ENCODE peak calls at places on chromosome X, in eight cellular contexts. M is mammary epithelial cell, V is hepatocyte, D is astrocyte, T is neuronal stem cell, A is GM23248, E is fibroblast of lung, G is HCT116. O is an unnamed sample.

GRCh38 chrX:112979879-112980278 is 139.2 kb upstream of the AMOT start:
- DNase-seq in G (no peak), E (no peak), A (no peak), V (no peak), D (no peak), T (no peak), M (no peak), O (no peak)

GRCh38 chrX:23493941-23494374 is 159.3 kb downstream of the PTCHD1 start:
- DNase-seq in A (no peak), T (no peak), E (peak), D (peak), G (peak), M (peak), V (no peak), O (no peak)

GRCh38 chrX:27976284-27976683 is 5.0 kb downstream of the DCAF8L1 start:
- DNase-seq in V (no peak), G (no peak), A (no peak), D (no peak), T (no peak), E (no peak), M (no peak), O (no peak)

GRCh38 chrX:70253377-70254062 is 6.5 kb downstream of the P2RY4 start:
- DNase-seq in G (peak), E (peak), V (no peak), D (peak), A (peak), T (no peak), M (peak), O (peak)

GRCh38 chrX:38804481-38805293 is 3.4 kb downstream of the MID1IP1 start:
- DNase-seq in V (peak), D (no peak), M (peak), A (peak), E (no peak), T (peak), G (no peak), O (no peak)

GRCh38 chrX:13101439-13102139 is 57.2 kb upstream of the FAM9C start:
- DNase-seq in D (peak), G (peak), E (peak), M (peak), V (peak), T (no peak), A (peak), O (peak)

GRCh38 chrX:124426824-124427223 is 80.5 kb downstream of the SH2D1A start:
- DNase-seq in G (no peak), D (no peak), M (no peak), V (no peak), T (no peak), A (no peak), E (no peak), O (no peak)

GRCh38 chrX:54551801-54552200 is 21.8 kb downstream of the GNL3L start:
- DNase-seq in D (no peak), G (no peak), A (no peak), T (no peak), M (no peak), E (no peak), V (no peak), O (no peak)

GRCh38 chrX:155966876-155967275 is 30.6 kb upstream of the IL9R start:
- DNase-seq in D (no peak), E (no peak), T (no peak), V (peak), G (peak), M (no peak), A (peak), O (peak)

GRCh38 chrX:19953145-19953544 is 37.7 kb downstream of the BCLAF3 start:
- DNase-seq in M (no peak), D (no peak), T (no peak), E (no peak), V (no peak), G (no peak), A (no peak), O (no peak)

GRCh38 chrX:68443155-68443868 is 10.0 kb upstream of the OPHN1 start:
- DNase-seq in G (no peak), A (peak), V (no peak), T (no peak), M (peak), E (peak), D (peak), O (no peak)

GRCh38 chrX:10230222-10230621 is 73.4 kb downstream of the CLCN4 start:
- DNase-seq in D (no peak), G (no peak), E (no peak), V (no peak), M (no peak), T (no peak), A (no peak), O (no peak)

GRCh38 chrX:10098235-10098819 is 58.4 kb upstream of the CLCN4 start:
- DNase-seq in D (no peak), M (no peak), A (peak), E (no peak), T (no peak), V (no peak), G (no peak), O (no peak)

GRCh38 chrX:109822861-109823260 is 89.8 kb upstream of the ACSL4 start:
- DNase-seq in A (no peak), T (no peak), V (no peak), G (no peak), E (peak), D (no peak), M (no peak), O (no peak)

GRCh38 chrX:39894626-39895025 is 203.1 kb downstream of the BCOR start:
- DNase-seq in D (no peak), M (no peak), G (no peak), T (no peak), E (no peak), V (peak), A (no peak), O (no peak)

GRCh38 chrX:130028196-130028595 is 45.8 kb downstream of the BCORL1 start:
- DNase-seq in G (peak), D (no peak), T (no peak), M (peak), E (peak), A (peak), V (peak), O (no peak)

GRCh38 chrX:155061770-155062169 is 9.2 kb downstream of the CMC4 start:
- DNase-seq in G (no peak), A (no peak), M (no peak), D (no peak), V (no peak), T (no peak), E (no peak), O (no peak)

GRCh38 chrX:153662266-153662665 is 11.3 kb downstream of the PNCK start:
- DNase-seq in V (peak), M (no peak), T (no peak), G (peak), D (no peak), E (no peak), A (peak), O (no peak)

GRCh38 chrX:44459501-44459900 is 83.2 kb downstream of the FUNDC1 start:
- DNase-seq in A (peak), M (peak), G (no peak), T (no peak), E (peak), D (peak), V (no peak), O (no peak)

GRCh38 chrX:38717871-38718270 is 83.4 kb upstream of the MID1IP1 start:
- DNase-seq in M (peak), V (peak), G (peak), E (peak), D (no peak), A (peak), T (no peak), O (no peak)

GRCh38 chrX:50327235-50327634 is 122.7 kb downstream of the CCNB3 start:
- DNase-seq in D (no peak), G (no peak), T (no peak), A (no peak), M (no peak), E (no peak), V (no peak), O (no peak)

GRCh38 chrX:74049126-74049525 is 254.9 kb upstream of the ZCCHC13 start:
- DNase-seq in D (no peak), V (no peak), T (no peak), E (no peak), A (no peak), G (no peak), M (no peak), O (no peak)

GRCh38 chrX:21657318-21658151 is 595 bp downstream of the KLHL34 start:
- DNase-seq in V (no peak), E (no peak), D (no peak), A (no peak), M (no peak), G (no peak), T (no peak), O (no peak)

GRCh38 chrX:124395145-124395858 is 48.9 kb downstream of the SH2D1A start:
- DNase-seq in G (no peak), E (no peak), T (no peak), V (no peak), A (no peak), M (no peak), D (no peak), O (no peak)

GRCh38 chrX:74925210-74926088 is at the start of gene NEXMIF:
- DNase-seq in D (peak), G (no peak), E (peak), M (no peak), V (no peak), T (peak), A (peak), O (no peak)

GRCh38 chrX:37697169-37697760 is 11.7 kb downstream of the XK start:
- DNase-seq in D (peak), T (no peak), V (no peak), G (no peak), M (peak), A (no peak), E (peak), O (no peak)

GRCh38 chrX:20514358-20514757 is 247.6 kb upstream of the RPS6KA3 start:
- DNase-seq in M (peak), G (peak), A (peak), E (peak), V (no peak), D (peak), T (no peak), O (peak)

GRCh38 chrX:17547658-17548057 is 172.7 kb downstream of the NHS start:
- DNase-seq in D (peak), A (peak), E (peak), G (peak), V (peak), M (peak), T (no peak), O (peak)

GRCh38 chrX:13050151-13050550 is 5.7 kb upstream of the FAM9C start:
- DNase-seq in M (no peak), A (no peak), G (no peak), T (no peak), D (no peak), V (no peak), E (no peak), O (no peak)

GRCh38 chrX:68429216-68429615 is 4.1 kb downstream of the OPHN1 start:
- DNase-seq in V (no peak), G (no peak), M (no peak), E (peak), D (peak), T (no peak), A (peak), O (no peak)

GRCh38 chrX:19554786-19555185 is 39.5 kb upstream of the MAP3K15 start:
- DNase-seq in E (peak), T (no peak), G (no peak), M (peak), V (no peak), A (peak), D (peak), O (no peak)

GRCh38 chrX:134013092-134013497 is 27.7 kb upstream of the GPC3 start:
- DNase-seq in T (no peak), V (no peak), D (no peak), A (peak), E (peak), G (no peak), M (peak), O (peak)

GRCh38 chrX:106286053-106286650 is 118.0 kb downstream of the PWWP3B start:
- DNase-seq in D (peak), M (peak), A (no peak), V (peak), E (peak), G (peak), T (no peak), O (no peak)

GRCh38 chrX:22090181-22090580 is 58.1 kb downstream of the PHEX start:
- DNase-seq in M (no peak), V (no peak), G (no peak), E (peak), T (no peak), D (peak), A (peak), O (no peak)

GRCh38 chrX:8815460-8816065 is 14.4 kb upstream of the FAM9A start:
- DNase-seq in V (peak), A (peak), D (peak), E (peak), M (peak), T (peak), G (peak), O (no peak)

GRCh38 chrX:16212436-16212835 is 45.2 kb downstream of the MAGEB17 start:
- DNase-seq in A (peak), V (peak), T (no peak), G (peak), D (no peak), E (no peak), M (no peak), O (no peak)

GRCh38 chrX:150334998-150335397 is 28.1 kb upstream of the MAMLD1 start:
- DNase-seq in T (no peak), M (no peak), E (no peak), G (no peak), A (no peak), D (no peak), V (no peak), O (no peak)

GRCh38 chrX:123818243-123818642 is 41.6 kb upstream of the XIAP start:
- DNase-seq in E (peak), A (peak), T (no peak), M (peak), D (peak), G (no peak), V (peak), O (peak)

GRCh38 chrX:24629701-24630100 is 17.4 kb downstream of the PCYT1B start:
- DNase-seq in V (no peak), D (no peak), M (no peak), E (no peak), A (no peak), G (no peak), T (no peak), O (no peak)
- H2AFZ ChIP-seq in V (no peak), D (no peak), M (no peak), E (no peak), A (no peak), G (no peak), T (no peak), O (no peak)

GRCh38 chrX:151726751-151727150 is 7.8 kb upstream of the CNGA2 start:
- DNase-seq in D (no peak), T (no peak), V (no peak), A (no peak), G (no peak), E (no peak), M (no peak), O (no peak)

GRCh38 chrX:151723156-151723760 is 7.4 kb downstream of the FATE1 start:
- DNase-seq in V (no peak), G (no peak), A (no peak), D (no peak), E (no peak), M (no peak), T (no peak), O (no peak)

GRCh38 chrX:151724563-151725337 is 8.9 kb downstream of the FATE1 start:
- DNase-seq in G (no peak), T (no peak), V (no peak), A (no peak), D (no peak), M (no peak), E (no peak), O (no peak)

GRCh38 chrX:151725338-151725614 is 9.3 kb upstream of the CNGA2 start:
- DNase-seq in T (no peak), D (no peak), V (no peak), M (no peak), G (no peak), A (no peak), E (no peak), O (no peak)

GRCh38 chrX:151722241-151722846 is 6.5 kb downstream of the FATE1 start:
- DNase-seq in M (no peak), A (peak), V (peak), G (peak), E (peak), T (peak), D (no peak), O (no peak)
- H2AFZ ChIP-seq in M (no peak), A (no peak), V (no peak), G (no peak), E (no peak), T (no peak), D (no peak), O (no peak)

DNA sequence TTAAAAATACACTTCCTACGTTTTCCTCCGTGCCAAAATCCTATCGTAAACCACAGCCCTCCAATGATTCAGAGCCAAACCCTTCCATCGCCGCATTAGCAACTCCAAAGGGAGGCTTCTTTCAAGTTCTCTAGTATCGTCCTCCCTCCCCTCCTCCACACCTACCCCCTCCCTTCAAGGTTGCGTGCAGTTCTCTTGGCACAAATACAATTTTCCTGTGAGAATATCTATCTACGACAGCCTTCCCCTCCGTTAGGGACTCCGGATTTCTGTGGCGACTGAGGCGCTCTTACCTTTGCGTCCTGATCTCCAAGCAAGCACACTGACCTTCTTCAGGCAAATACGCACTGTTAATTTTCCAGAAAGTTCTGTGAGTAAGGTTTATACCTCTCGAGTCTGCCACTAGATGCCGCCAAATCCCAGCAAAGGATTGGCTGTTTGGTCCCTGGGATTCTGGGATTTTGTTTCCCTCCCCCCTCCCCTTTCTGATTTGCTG is 1.2 kb upstream of the MORF4L2 start:
- DNase-seq in M (peak), T (peak), A (peak), D (peak), E (peak), V (peak), G (peak), O (no peak)
- H2AFZ ChIP-seq in M (peak), T (peak), A (peak), D (peak), E (peak), V (peak), G (peak), O (peak)

GRCh38 chrX:140767646-140768045 is 58.1 kb downstream of the LINC00632 start:
- DNase-seq in T (no peak), G (no peak), M (no peak), D (peak), E (peak), A (peak), V (no peak), O (no peak)

GRCh38 chrX:140764401-140764919 is 54.9 kb downstream of the LINC00632 start:
- DNase-seq in A (peak), V (peak), E (peak), D (peak), G (no peak), M (no peak), T (no peak), O (no peak)

GRCh38 chrX:140762061-140762460 is 52.5 kb downstream of the LINC00632 start:
- DNase-seq in G (no peak), M (peak), A (peak), D (peak), E (peak), V (peak), T (peak), O (peak)

GRCh38 chrX:140765043-140765784 is 55.7 kb downstream of the LINC00632 start:
- DNase-seq in E (peak), G (no peak), V (peak), D (peak), T (no peak), M (no peak), A (peak), O (no peak)

GRCh38 chrX:140766024-140766611 is 56.6 kb downstream of the LINC00632 start:
- DNase-seq in V (peak), D (peak), G (no peak), M (peak), E (peak), T (peak), A (peak), O (no peak)
- H2AFZ ChIP-seq in V (no peak), D (no peak), G (no peak), M (no peak), E (peak), T (no peak), A (peak), O (no peak)

GRCh38 chrX:118345045-118345400 is 883 bp upstream of the WDR44 start:
- DNase-seq in G (no peak), E (no peak), V (no peak), M (no peak), D (no peak), T (no peak), A (no peak), O (no peak)
- H2AFZ ChIP-seq in G (no peak), E (peak), V (peak), M (peak), D (peak), T (peak), A (peak), O (peak)

DNA sequence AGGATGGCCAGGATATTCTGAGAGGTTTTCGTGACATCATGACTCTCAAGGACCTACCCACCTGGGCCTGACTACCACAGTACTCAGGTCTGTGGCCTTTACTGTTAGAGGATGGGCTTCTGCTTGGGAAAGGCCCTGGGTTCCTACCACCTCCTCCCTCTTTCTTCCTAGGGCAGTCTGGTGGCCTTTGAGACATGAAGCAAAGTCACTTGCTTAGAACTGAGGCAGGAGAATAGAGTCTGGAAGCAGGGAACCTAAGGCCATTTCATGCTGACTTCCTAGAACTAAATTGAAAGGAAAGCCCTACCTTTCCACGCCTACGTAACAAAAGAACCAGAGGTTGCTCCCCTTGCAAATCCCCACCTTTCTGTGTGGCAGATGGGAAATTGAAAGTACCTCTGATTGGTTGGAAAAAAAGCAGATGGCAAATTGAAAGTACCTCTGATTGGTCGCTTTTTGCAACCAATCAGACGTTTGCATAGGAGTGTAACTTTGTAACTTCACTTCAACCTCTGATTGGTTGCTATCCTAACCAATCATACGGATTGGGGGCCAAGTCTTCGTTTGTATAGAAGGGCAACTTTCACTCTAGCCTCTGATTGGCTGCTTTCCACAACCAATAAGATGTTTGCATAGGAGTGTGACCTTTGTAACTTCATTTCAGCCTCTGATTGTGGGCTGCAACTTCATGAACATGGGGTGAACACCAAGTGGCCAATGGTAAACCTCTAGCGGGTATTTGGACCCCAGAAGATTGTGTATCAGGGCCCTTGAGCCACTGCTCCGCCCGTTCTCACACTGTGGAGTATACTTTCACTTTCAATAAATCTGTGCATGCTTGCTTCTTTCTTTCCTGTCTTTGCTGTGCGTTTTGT is 9.9 kb upstream of the AKAP14 start:
- DNase-seq in E (no peak), T (no peak), A (no peak), V (no peak), D (no peak), M (no peak), G (no peak), O (no peak)
- H2AFZ ChIP-seq in E (no peak), T (peak), A (no peak), V (no peak), D (no peak), M (no peak), G (no peak), O (no peak)

GRCh38 chrX:49277520-49277799 is 7.9 kb downstream of the PPP1R3F start:
- DNase-seq in A (no peak), T (no peak), G (no peak), D (no peak), M (no peak), V (no peak), E (no peak), O (no peak)
- H2AFZ ChIP-seq in A (no peak), T (no peak), G (no peak), D (no peak), M (no peak), V (no peak), E (no peak), O (no peak)

GRCh38 chrX:635428-636192 is 5.0 kb downstream of the SHOX start:
- DNase-seq in D (no peak), M (no peak), V (no peak), E (no peak), T (no peak), G (no peak), A (no peak), O (no peak)
- H2AFZ ChIP-seq in D (no peak), M (no peak), V (no peak), E (no peak), T (no peak), G (no peak), A (no peak), O (no peak)

GRCh38 chrX:136585960-136586359 is 53.9 kb downstream of the VGLL1 start:
- DNase-seq in M (no peak), A (no peak), V (no peak), E (no peak), G (no peak), T (no peak), D (no peak), O (no peak)
- H2AFZ ChIP-seq in M (peak), A (peak), V (no peak), E (no peak), G (no peak), T (no peak), D (no peak), O (no peak)

GRCh38 chrX:137427813-137428212 is 138.1 kb upstream of the ZIC3 start:
- DNase-seq in D (no peak), V (no peak), T (no peak), E (no peak), A (peak), G (no peak), M (no peak), O (no peak)
- H2AFZ ChIP-seq in D (peak), V (no peak), T (no peak), E (peak), A (peak), G (no peak), M (no peak), O (no peak)